ENCODE peak calls at places on chromosomes 11 and 22, in six cellular contexts. One of them, this sample, is unnamed.
A peak's percentile ranks its signal among the peaks of the same experiment; 100 is the strongest.

GRCh38 chr22:30221121-30221992 is 25.2 kb downstream of the LIF start:
- DNase-seq in activated naive CD8-positive, alpha-beta T cell treated with anti-CD3 and anti-CD28 coated beads, Interleukin-2, amount 50 U/mL, for 24 hours: peak; percentile 70
- DNase-seq in AG09309: no peak
- DNase-seq in cardiac fibroblast: no peak
- DNase-seq in spleen: peak; percentile 90
- DNase-seq in kidney glomerular epithelial cell: no peak
- DNase-seq in this sample: no peak

GRCh38 chr11:45984192-45984591 is 61.7 kb downstream of the LARGE2 start:
- DNase-seq in activated naive CD8-positive, alpha-beta T cell treated with anti-CD3 and anti-CD28 coated beads, Interleukin-2, amount 50 U/mL, for 24 hours: no peak
- DNase-seq in AG09309: no peak
- DNase-seq in cardiac fibroblast: no peak
- DNase-seq in spleen: no peak
- DNase-seq in kidney glomerular epithelial cell: no peak
- DNase-seq in this sample: no peak

GRCh38 chr11:79403839-79404238 is 37.0 kb downstream of the TENM4 start:
- DNase-seq in activated naive CD8-positive, alpha-beta T cell treated with anti-CD3 and anti-CD28 coated beads, Interleukin-2, amount 50 U/mL, for 24 hours: no peak
- DNase-seq in AG09309: no peak
- DNase-seq in cardiac fibroblast: no peak
- DNase-seq in spleen: no peak
- DNase-seq in kidney glomerular epithelial cell: no peak
- DNase-seq in this sample: no peak

GRCh38 chr11:123258877-123259276 is 63.8 kb upstream of the CLMP start:
- DNase-seq in activated naive CD8-positive, alpha-beta T cell treated with anti-CD3 and anti-CD28 coated beads, Interleukin-2, amount 50 U/mL, for 24 hours: no peak
- DNase-seq in AG09309: no peak
- DNase-seq in cardiac fibroblast: no peak
- DNase-seq in spleen: no peak
- DNase-seq in kidney glomerular epithelial cell: no peak
- DNase-seq in this sample: no peak

GRCh38 chr22:21641417-21641794 is 696 bp upstream of the SDF2L1 start:
- DNase-seq in activated naive CD8-positive, alpha-beta T cell treated with anti-CD3 and anti-CD28 coated beads, Interleukin-2, amount 50 U/mL, for 24 hours: no peak
- DNase-seq in AG09309: no peak
- DNase-seq in cardiac fibroblast: peak; percentile 65
- DNase-seq in spleen: no peak
- DNase-seq in kidney glomerular epithelial cell: peak; percentile 21
- DNase-seq in this sample: no peak

GRCh38 chr22:32880906-32881596 is 79.5 kb downstream of the TIMP3 start:
- DNase-seq in activated naive CD8-positive, alpha-beta T cell treated with anti-CD3 and anti-CD28 coated beads, Interleukin-2, amount 50 U/mL, for 24 hours: peak; percentile 8
- DNase-seq in AG09309: no peak
- DNase-seq in cardiac fibroblast: peak; percentile 93
- DNase-seq in spleen: peak; percentile 83
- DNase-seq in kidney glomerular epithelial cell: peak; percentile 1
- DNase-seq in this sample: peak; percentile 89

GRCh38 chr11:96260067-96260511 is 82.9 kb downstream of the MAML2 start:
- DNase-seq in activated naive CD8-positive, alpha-beta T cell treated with anti-CD3 and anti-CD28 coated beads, Interleukin-2, amount 50 U/mL, for 24 hours: no peak
- DNase-seq in AG09309: no peak
- DNase-seq in cardiac fibroblast: no peak
- DNase-seq in spleen: no peak
- DNase-seq in kidney glomerular epithelial cell: no peak
- DNase-seq in this sample: no peak

GRCh38 chr11:74926304-74927030 is 22.4 kb downstream of the XRRA1 start:
- DNase-seq in activated naive CD8-positive, alpha-beta T cell treated with anti-CD3 and anti-CD28 coated beads, Interleukin-2, amount 50 U/mL, for 24 hours: peak; percentile 37
- DNase-seq in AG09309: peak; percentile 57
- DNase-seq in cardiac fibroblast: no peak
- DNase-seq in spleen: no peak
- DNase-seq in kidney glomerular epithelial cell: no peak
- DNase-seq in this sample: no peak

GRCh38 chr11:1781593-1781975 is 17.9 kb upstream of the CTSD start:
- DNase-seq in activated naive CD8-positive, alpha-beta T cell treated with anti-CD3 and anti-CD28 coated beads, Interleukin-2, amount 50 U/mL, for 24 hours: no peak
- DNase-seq in AG09309: no peak
- DNase-seq in cardiac fibroblast: no peak
- DNase-seq in spleen: no peak
- DNase-seq in kidney glomerular epithelial cell: no peak
- DNase-seq in this sample: no peak

GRCh38 chr11:130448416-130449068 is at the start of gene ADAMTS15:
- DNase-seq in activated naive CD8-positive, alpha-beta T cell treated with anti-CD3 and anti-CD28 coated beads, Interleukin-2, amount 50 U/mL, for 24 hours: peak; percentile 42
- DNase-seq in AG09309: no peak
- DNase-seq in cardiac fibroblast: peak; percentile 95
- DNase-seq in spleen: no peak
- DNase-seq in kidney glomerular epithelial cell: peak; percentile 79
- DNase-seq in this sample: peak; percentile 91

GRCh38 chr11:68658661-68659060 is 25.7 kb upstream of the GAL start:
- DNase-seq in activated naive CD8-positive, alpha-beta T cell treated with anti-CD3 and anti-CD28 coated beads, Interleukin-2, amount 50 U/mL, for 24 hours: no peak
- DNase-seq in AG09309: no peak
- DNase-seq in cardiac fibroblast: peak; percentile 62
- DNase-seq in spleen: no peak
- DNase-seq in kidney glomerular epithelial cell: no peak
- DNase-seq in this sample: no peak

GRCh38 chr11:11446967-11447366 is 93.9 kb upstream of the CSNK2A3 start:
- DNase-seq in activated naive CD8-positive, alpha-beta T cell treated with anti-CD3 and anti-CD28 coated beads, Interleukin-2, amount 50 U/mL, for 24 hours: no peak
- DNase-seq in AG09309: no peak
- DNase-seq in cardiac fibroblast: no peak
- DNase-seq in spleen: no peak
- DNase-seq in kidney glomerular epithelial cell: no peak
- DNase-seq in this sample: no peak

GRCh38 chr11:75966546-75967287 is 151.7 kb downstream of the UVRAG start:
- DNase-seq in activated naive CD8-positive, alpha-beta T cell treated with anti-CD3 and anti-CD28 coated beads, Interleukin-2, amount 50 U/mL, for 24 hours: no peak
- DNase-seq in AG09309: peak; percentile 76
- DNase-seq in cardiac fibroblast: peak; percentile 89
- DNase-seq in spleen: no peak
- DNase-seq in kidney glomerular epithelial cell: no peak
- DNase-seq in this sample: no peak

GRCh38 chr11:66852466-66853241 is 4.2 kb upstream of the LRFN4 start:
- DNase-seq in activated naive CD8-positive, alpha-beta T cell treated with anti-CD3 and anti-CD28 coated beads, Interleukin-2, amount 50 U/mL, for 24 hours: no peak
- DNase-seq in AG09309: no peak
- DNase-seq in cardiac fibroblast: no peak
- DNase-seq in spleen: peak; percentile 73
- DNase-seq in kidney glomerular epithelial cell: no peak
- DNase-seq in this sample: no peak

GRCh38 chr11:28559497-28559896 is 451.3 kb downstream of the METTL15 start:
- DNase-seq in activated naive CD8-positive, alpha-beta T cell treated with anti-CD3 and anti-CD28 coated beads, Interleukin-2, amount 50 U/mL, for 24 hours: no peak
- DNase-seq in AG09309: no peak
- DNase-seq in cardiac fibroblast: peak; percentile 56
- DNase-seq in spleen: no peak
- DNase-seq in kidney glomerular epithelial cell: no peak
- DNase-seq in this sample: no peak

GRCh38 chr11:69653406-69653960 is 12.5 kb downstream of the CCND1 start:
- DNase-seq in activated naive CD8-positive, alpha-beta T cell treated with anti-CD3 and anti-CD28 coated beads, Interleukin-2, amount 50 U/mL, for 24 hours: no peak
- DNase-seq in AG09309: no peak
- DNase-seq in cardiac fibroblast: no peak
- DNase-seq in spleen: peak; percentile 44
- DNase-seq in kidney glomerular epithelial cell: no peak
- DNase-seq in this sample: no peak

GRCh38 chr11:100550910-100551309 is 136.2 kb upstream of the ARHGAP42 start:
- DNase-seq in activated naive CD8-positive, alpha-beta T cell treated with anti-CD3 and anti-CD28 coated beads, Interleukin-2, amount 50 U/mL, for 24 hours: no peak
- DNase-seq in AG09309: no peak
- DNase-seq in cardiac fibroblast: no peak
- DNase-seq in spleen: no peak
- DNase-seq in kidney glomerular epithelial cell: no peak
- DNase-seq in this sample: no peak

GRCh38 chr11:110376711-110377324 is 52.9 kb upstream of the FDX1 start:
- DNase-seq in activated naive CD8-positive, alpha-beta T cell treated with anti-CD3 and anti-CD28 coated beads, Interleukin-2, amount 50 U/mL, for 24 hours: peak; percentile 24
- DNase-seq in AG09309: peak; percentile 42
- DNase-seq in cardiac fibroblast: peak; percentile 95
- DNase-seq in spleen: no peak
- DNase-seq in kidney glomerular epithelial cell: peak; percentile 94
- DNase-seq in this sample: peak; percentile 50

GRCh38 chr11:13663631-13664071 is 4.8 kb upstream of the FAR1 start:
- DNase-seq in activated naive CD8-positive, alpha-beta T cell treated with anti-CD3 and anti-CD28 coated beads, Interleukin-2, amount 50 U/mL, for 24 hours: no peak
- DNase-seq in AG09309: no peak
- DNase-seq in cardiac fibroblast: peak; percentile 38
- DNase-seq in spleen: no peak
- DNase-seq in kidney glomerular epithelial cell: peak; percentile 30
- DNase-seq in this sample: no peak

GRCh38 chr11:34890812-34891211 is 25.4 kb downstream of the APIP start:
- DNase-seq in activated naive CD8-positive, alpha-beta T cell treated with anti-CD3 and anti-CD28 coated beads, Interleukin-2, amount 50 U/mL, for 24 hours: no peak
- DNase-seq in AG09309: no peak
- DNase-seq in cardiac fibroblast: peak; percentile 74
- DNase-seq in spleen: no peak
- DNase-seq in kidney glomerular epithelial cell: peak; percentile 58
- DNase-seq in this sample: no peak

GRCh38 chr11:123478352-123478986 is 48.4 kb downstream of the GRAMD1B start:
- DNase-seq in activated naive CD8-positive, alpha-beta T cell treated with anti-CD3 and anti-CD28 coated beads, Interleukin-2, amount 50 U/mL, for 24 hours: no peak
- DNase-seq in AG09309: no peak
- DNase-seq in cardiac fibroblast: peak; percentile 90
- DNase-seq in spleen: no peak
- DNase-seq in kidney glomerular epithelial cell: peak; percentile 84
- DNase-seq in this sample: no peak

GRCh38 chr11:45885274-45885920 is at the start of gene MAPK8IP1:
- DNase-seq in activated naive CD8-positive, alpha-beta T cell treated with anti-CD3 and anti-CD28 coated beads, Interleukin-2, amount 50 U/mL, for 24 hours: peak; percentile 56
- DNase-seq in AG09309: no peak
- DNase-seq in cardiac fibroblast: no peak
- DNase-seq in spleen: peak; percentile 88
- DNase-seq in kidney glomerular epithelial cell: peak; percentile 4
- DNase-seq in this sample: peak; percentile 48

GRCh38 chr11:61545341-61545740 is 35.5 kb downstream of the SYT7 start:
- DNase-seq in activated naive CD8-positive, alpha-beta T cell treated with anti-CD3 and anti-CD28 coated beads, Interleukin-2, amount 50 U/mL, for 24 hours: no peak
- DNase-seq in AG09309: no peak
- DNase-seq in cardiac fibroblast: no peak
- DNase-seq in spleen: no peak
- DNase-seq in kidney glomerular epithelial cell: no peak
- DNase-seq in this sample: no peak

GRCh38 chr22:46659791-46660186 is 39.6 kb downstream of the GRAMD4 start:
- DNase-seq in activated naive CD8-positive, alpha-beta T cell treated with anti-CD3 and anti-CD28 coated beads, Interleukin-2, amount 50 U/mL, for 24 hours: no peak
- DNase-seq in AG09309: no peak
- DNase-seq in cardiac fibroblast: no peak
- DNase-seq in spleen: no peak
- DNase-seq in kidney glomerular epithelial cell: no peak
- DNase-seq in this sample: no peak

GRCh38 chr11:63719987-63720386 is 38.7 kb downstream of the RTN3 start:
- DNase-seq in activated naive CD8-positive, alpha-beta T cell treated with anti-CD3 and anti-CD28 coated beads, Interleukin-2, amount 50 U/mL, for 24 hours: no peak
- DNase-seq in AG09309: no peak
- DNase-seq in cardiac fibroblast: peak; percentile 50
- DNase-seq in spleen: no peak
- DNase-seq in kidney glomerular epithelial cell: peak; percentile 42
- DNase-seq in this sample: no peak

GRCh38 chr11:37963440-37963839 is 1365.4 kb upstream of the RAG2 start:
- DNase-seq in activated naive CD8-positive, alpha-beta T cell treated with anti-CD3 and anti-CD28 coated beads, Interleukin-2, amount 50 U/mL, for 24 hours: no peak
- DNase-seq in AG09309: no peak
- DNase-seq in cardiac fibroblast: no peak
- DNase-seq in spleen: no peak
- DNase-seq in kidney glomerular epithelial cell: no peak
- DNase-seq in this sample: no peak

This sample was measured in left ventricle myocardium inferior.